ENCODE peak calls at places on chromosomes 5 and 9, in five cellular contexts. N, E, O, F and G are unnamed samples.

GRCh38 chr5:79865588-79865987 is 125.5 kb downstream of the MTX3 start:
- DNase-seq in N (no peak), E (no peak), O (no peak), F (no peak), G (no peak)

GRCh38 chr5:115398726-115399125 is 102.3 kb upstream of the CCDC112 start:
- DNase-seq in N (no peak), E (no peak), O (no peak), F (peak), G (no peak)

GRCh38 chr5:77239126-77239741 is 28.8 kb downstream of the PDE8B start:
- DNase-seq in N (no peak), E (no peak), O (no peak), F (no peak), G (no peak)

GRCh38 chr5:43428034-43428712 is 16.0 kb upstream of the CCL28 start:
- DNase-seq in N (no peak), E (no peak), O (no peak), F (peak), G (no peak)

GRCh38 chr5:68711311-68712200 is 382.3 kb upstream of the SLC30A5 start:
- DNase-seq in N (no peak), E (no peak), O (no peak), F (no peak), G (no peak)

GRCh38 chr5:98402130-98402529 is 371.3 kb upstream of the RGMB start:
- DNase-seq in N (no peak), E (no peak), O (no peak), F (no peak), G (no peak)

GRCh38 chr5:165321912-165322311 is 1816.5 kb downstream of the MAT2B start:
- DNase-seq in N (no peak), E (no peak), O (no peak), F (peak), G (no peak)

GRCh38 chr9:16475257-16475656 is 395.2 kb downstream of the BNC2 start:
- DNase-seq in N (no peak), E (no peak), O (no peak), F (no peak), G (no peak)

GRCh38 chr9:18424132-18424531 is 49.8 kb upstream of the ADAMTSL1 start:
- DNase-seq in N (no peak), E (no peak), O (no peak), F (peak), G (no peak)

GRCh38 chr9:73807956-73808355 is 656.3 kb downstream of the ANXA1 start:
- DNase-seq in N (no peak), E (no peak), O (no peak), F (no peak), G (no peak)

GRCh38 chr5:123450114-123450513 is 26.9 kb upstream of the CEP120 start:
- DNase-seq in N (no peak), E (no peak), O (no peak), F (no peak), G (no peak)

GRCh38 chr9:21967169-21967568 is 27.0 kb downstream of the CDKN2A start:
- DNase-seq in N (no peak), E (no peak), O (no peak), F (no peak), G (no peak)

GRCh38 chr5:158378931-158379330 is 520.0 kb upstream of the CLINT1 start:
- DNase-seq in N (no peak), E (no peak), O (no peak), F (no peak), G (no peak)

GRCh38 chr5:147733075-147733474 is 49.5 kb downstream of the JAKMIP2 start:
- DNase-seq in N (no peak), E (no peak), O (no peak), F (no peak), G (no peak)

DNA sequence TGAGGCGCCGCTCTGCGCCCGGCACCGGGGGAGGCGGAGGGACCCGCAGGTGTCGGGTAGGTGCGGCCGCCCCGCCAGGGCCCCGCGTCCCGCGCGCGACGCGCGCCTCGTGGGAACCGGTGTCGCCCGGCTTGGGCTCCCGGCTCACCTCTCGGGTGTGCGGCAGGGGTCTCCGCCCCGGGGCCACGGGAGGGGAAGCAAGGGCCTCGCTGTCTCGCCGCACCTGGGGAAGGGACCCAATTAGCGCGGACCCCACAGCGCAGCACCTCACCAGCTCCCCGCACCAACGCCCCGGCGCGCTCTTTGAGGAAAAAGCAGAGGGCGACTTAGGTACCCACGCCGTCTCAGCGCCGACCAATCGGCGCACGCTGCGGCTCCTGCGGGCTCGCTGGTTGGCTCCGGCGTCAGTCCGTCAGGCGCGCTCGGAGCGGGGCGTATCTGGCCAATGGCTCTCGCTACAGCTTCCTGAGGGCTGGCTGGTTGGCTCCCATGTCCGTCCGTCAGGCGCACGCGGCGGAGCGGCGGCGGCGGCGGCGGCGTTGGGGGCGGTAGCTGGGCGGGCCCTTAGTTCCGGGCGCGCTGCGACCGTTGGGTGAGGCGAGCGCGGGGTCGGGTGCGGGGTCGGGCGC is at the start of gene TRAF2:
- DNase-seq in N (peak), E (peak), O (peak), F (peak), G (peak)
- TF ChIP-seq POLR2A in N (peak), E (no peak), O (no peak), F (no peak), G (no peak)

DNA sequence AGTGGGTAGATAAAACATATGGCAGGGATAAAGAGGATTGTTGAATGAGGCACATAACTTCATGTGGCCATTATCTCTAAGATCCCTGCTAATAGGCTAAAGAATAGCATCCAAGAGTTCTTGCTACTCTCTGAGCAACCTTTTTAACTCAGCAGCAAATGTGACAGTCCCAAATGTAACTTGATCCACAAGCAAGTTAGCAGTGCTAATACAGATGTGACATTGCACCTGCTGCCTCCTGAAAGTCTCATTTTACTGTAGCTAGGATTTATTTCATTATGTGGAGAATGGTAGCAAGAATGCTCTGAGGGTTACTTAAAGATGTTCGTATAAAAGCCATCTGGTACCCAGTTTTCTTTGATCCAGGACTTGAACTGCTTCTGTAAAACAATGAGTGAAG is 45.9 kb downstream of the CDH10 start:
- DNase-seq in N (no peak), E (no peak), O (no peak), F (no peak), G (no peak)
- TF ChIP-seq POLR2A in N (no peak), E (no peak), O (no peak), F (no peak), G (no peak)

DNA sequence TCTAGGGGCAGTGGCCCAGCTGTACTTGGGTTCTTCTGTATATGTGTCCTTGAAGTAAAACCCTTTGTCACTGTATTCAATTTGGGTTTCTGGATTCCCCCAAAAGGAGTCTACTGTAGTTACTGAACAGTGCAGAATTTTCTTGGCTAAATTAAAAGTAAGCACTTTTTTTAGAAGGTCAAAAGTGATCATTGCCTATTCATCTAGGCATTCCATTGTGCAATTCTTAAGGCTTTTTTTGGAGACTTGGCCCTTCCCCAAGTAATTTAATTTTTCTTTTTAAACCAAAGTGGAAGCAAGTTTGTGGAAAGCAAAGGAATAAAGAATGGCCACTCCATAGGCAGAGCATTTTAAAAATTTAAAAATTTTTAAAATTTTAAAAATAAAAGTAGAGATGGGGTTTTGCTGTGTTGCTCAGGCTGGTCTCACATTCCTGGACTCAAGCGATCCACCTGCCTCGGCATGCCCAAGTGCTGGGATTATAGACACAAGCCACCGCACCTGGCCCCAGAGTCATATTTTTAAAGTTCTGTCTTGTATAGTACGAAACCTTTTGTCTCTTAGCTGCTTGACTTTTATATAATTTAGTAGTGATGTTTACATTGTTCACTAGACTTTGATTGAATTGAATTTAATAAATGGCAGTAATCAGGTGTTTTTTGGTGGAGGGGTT is 31.2 kb downstream of the LRRTM2 start:
- DNase-seq in N (no peak), E (no peak), O (no peak), F (peak), G (no peak)
- TF ChIP-seq POLR2A in N (no peak), E (no peak), O (no peak), F (no peak), G (no peak)

DNA sequence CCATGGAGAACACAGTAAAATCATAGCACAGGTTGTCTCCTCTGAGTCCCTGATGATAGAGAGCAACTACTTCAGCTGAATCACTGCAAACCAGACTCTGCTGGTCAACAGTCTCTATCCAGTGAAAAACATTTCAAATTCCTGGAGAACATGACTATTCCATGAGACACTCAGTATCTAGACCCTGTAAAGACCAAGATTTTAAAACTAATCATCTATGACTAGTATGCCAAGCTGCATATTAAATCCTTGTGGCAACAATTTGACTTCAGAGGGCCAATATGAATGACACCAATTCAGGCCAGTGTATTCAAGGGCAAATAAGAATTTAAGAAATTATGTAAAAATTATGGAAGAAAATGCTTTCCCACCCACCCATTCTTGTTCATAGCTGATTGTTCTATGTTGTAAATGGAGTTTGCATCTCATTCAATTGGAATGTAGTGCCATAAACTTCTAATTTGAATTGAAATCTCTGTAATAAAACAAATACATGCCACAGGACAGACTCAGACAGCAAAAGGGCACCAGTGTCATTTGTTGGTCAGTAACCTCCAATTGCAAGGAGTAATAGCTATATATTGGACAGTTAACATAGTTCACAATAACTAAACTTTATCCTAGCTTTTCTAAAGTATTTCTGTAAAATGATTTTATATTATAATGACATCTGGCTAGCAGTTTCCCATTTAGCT is 80.1 kb upstream of the LPAR1 start:
- DNase-seq in N (peak), E (no peak), O (no peak), F (peak), G (no peak)
- TF ChIP-seq POLR2A in N (no peak), E (no peak), O (no peak), F (no peak), G (no peak)

DNA sequence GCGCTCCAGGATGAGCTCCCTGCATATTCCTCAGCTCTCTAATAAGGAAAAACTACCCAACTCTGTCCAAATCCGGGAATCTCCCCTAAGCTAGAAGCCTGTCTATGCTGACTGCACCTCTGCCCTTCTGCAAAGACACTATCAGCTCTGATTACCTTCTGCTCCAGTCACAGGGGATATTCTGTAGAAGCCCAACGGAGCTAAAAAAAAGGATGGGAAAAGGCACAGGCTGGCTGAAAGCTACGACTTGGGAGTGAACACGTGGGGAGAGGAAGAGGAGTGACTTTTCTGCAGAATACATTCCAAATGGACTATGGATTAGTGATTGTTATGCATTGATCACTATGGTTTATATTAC is 50.7 kb downstream of the IARS1 start:
- DNase-seq in N (no peak), E (no peak), O (no peak), F (no peak), G (no peak)
- TF ChIP-seq POLR2A in N (no peak), E (no peak), O (no peak), F (no peak), G (no peak)

GRCh38 chr5:149271717-149272558 is at the start of gene AFAP1L1:
- DNase-seq in N (peak), E (no peak), O (peak), F (peak), G (peak)
- TF ChIP-seq POLR2A in N (no peak), E (no peak), O (no peak), F (no peak), G (no peak)

GRCh38 chr5:167513383-167513782 is 778.1 kb upstream of the WWC1 start:
- DNase-seq in N (no peak), E (no peak), O (no peak), F (no peak), G (no peak)

GRCh38 chr5:167511276-167511675 is 780.2 kb upstream of the WWC1 start:
- DNase-seq in N (no peak), E (no peak), O (no peak), F (no peak), G (no peak)

GRCh38 chr5:167512111-167512510 is 779.3 kb upstream of the WWC1 start:
- DNase-seq in N (no peak), E (no peak), O (no peak), F (no peak), G (no peak)

DNA sequence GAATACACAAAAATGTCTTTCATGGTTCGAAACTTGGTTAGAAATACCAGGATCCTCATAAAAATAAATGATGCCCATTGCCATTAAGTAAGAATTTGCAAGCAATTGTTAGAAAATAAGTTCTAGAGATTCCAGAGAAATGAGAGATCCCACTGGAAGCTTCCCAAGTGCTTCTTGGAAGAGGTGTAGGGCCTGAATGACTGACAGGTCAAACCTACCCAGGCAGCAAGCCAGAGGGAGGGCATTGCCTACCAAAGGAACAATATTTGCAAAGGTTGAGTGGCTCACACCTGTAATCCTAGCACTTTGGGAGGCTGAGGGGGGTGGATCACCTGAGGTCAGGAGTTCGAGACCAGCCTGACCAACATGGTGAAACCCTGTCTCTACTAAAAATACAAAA is 777.0 kb upstream of the WWC1 start:
- DNase-seq in N (no peak), E (no peak), O (no peak), F (no peak), G (no peak)
- TF ChIP-seq POLR2A in N (no peak), E (no peak), O (no peak), F (no peak), G (no peak)

GRCh38 chr9:133788045-133788818 is 50.1 kb upstream of the SARDH start:
- DNase-seq in N (no peak), E (no peak), O (no peak), F (no peak), G (no peak)

GRCh38 chr9:133785753-133786370 is 47.7 kb upstream of the SARDH start:
- DNase-seq in N (no peak), E (no peak), O (no peak), F (no peak), G (no peak)

GRCh38 chr9:133787749-133788015 is 49.5 kb upstream of the SARDH start:
- DNase-seq in N (peak), E (no peak), O (peak), F (no peak), G (no peak)

GRCh38 chr9:133786371-133786753 is 48.2 kb upstream of the SARDH start:
- DNase-seq in N (no peak), E (no peak), O (no peak), F (no peak), G (no peak)

DNA sequence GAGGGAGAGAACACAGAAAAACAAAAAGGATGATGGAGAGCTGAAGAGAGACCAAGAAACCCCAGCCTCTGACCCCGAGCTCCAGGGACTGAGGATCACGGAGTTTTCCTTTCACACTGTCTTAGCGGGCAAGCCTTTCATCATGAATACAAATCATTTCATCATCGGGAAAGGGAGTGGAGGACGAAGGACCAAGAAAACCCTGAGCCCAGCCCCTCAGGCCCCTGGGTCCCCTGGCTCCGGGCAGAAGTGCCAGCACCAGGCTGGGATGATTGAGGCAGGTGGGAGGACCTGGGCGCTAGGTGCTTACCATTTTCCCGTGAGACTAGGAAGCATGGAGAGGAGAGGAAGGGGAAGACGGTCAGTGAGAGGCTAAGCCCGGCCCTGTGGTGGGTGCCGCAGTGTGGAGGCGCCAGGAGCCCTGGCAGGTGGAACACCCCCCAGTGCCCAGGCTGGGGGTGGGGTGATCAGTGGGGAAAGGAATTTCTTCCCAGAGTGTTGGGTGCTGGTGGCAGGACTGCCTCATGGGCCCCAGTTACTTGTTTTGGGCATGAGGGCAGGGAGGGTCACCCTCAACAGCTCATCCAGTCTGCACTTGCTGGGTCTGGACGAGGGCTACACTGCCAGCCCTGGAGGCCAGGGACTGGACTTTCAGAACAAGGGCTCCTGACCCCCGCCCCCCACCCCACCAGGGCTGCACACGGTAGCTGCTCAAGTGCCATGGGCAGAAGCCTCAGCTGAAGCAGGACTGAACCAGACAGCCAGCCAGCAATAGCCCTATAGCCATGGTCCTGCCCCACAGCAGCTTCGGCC is 49.0 kb upstream of the SARDH start:
- DNase-seq in N (no peak), E (no peak), O (no peak), F (no peak), G (no peak)
- TF ChIP-seq POLR2A in N (no peak), E (no peak), O (no peak), F (no peak), G (no peak)

GRCh38 chr9:112665347-112665746 is 52.6 kb downstream of the INIP start:
- DNase-seq in N (no peak), E (no peak), O (no peak), F (peak), G (no peak)
- TF ChIP-seq POLR2A in N (no peak), E (no peak), O (no peak), F (no peak), G (no peak)

GRCh38 chr9:36400332-36401178 is 486 bp upstream of the RNF38 start:
- DNase-seq in N (peak), E (peak), O (peak), F (peak), G (peak)
- TF ChIP-seq POLR2A in N (peak), E (peak), O (no peak), F (no peak), G (no peak)